ENCODE peak calls at places on chromosome 21, in four cellular contexts. One of them, this sample, is unnamed.
A peak's percentile ranks its signal among the peaks of the same experiment; 100 is the strongest.

GRCh38 chr21:43348801-43349261 is 78.1 kb downstream of the SIK1 start:
- DNase-seq in endothelial cell of umbilical vein: peak; percentile 62
- DNase-seq in fibroblast of lung: no peak
- DNase-seq in GM12878: no peak
- DNase-seq in this sample: no peak

GRCh38 chr21:45286671-45287437 is 841 bp downstream of the POFUT2 start:
- DNase-seq in fibroblast of lung: peak; percentile 19
- DNase-seq in GM12878: no peak
- DNase-seq in endothelial cell of umbilical vein: peak; percentile 20
- DNase-seq in this sample: no peak

GRCh38 chr21:32520885-32521735 is 64.2 kb downstream of the TCP10L start:
- DNase-seq in GM12878: no peak
- DNase-seq in fibroblast of lung: peak; percentile 96
- DNase-seq in endothelial cell of umbilical vein: peak; percentile 98
- DNase-seq in this sample: peak; percentile 19

GRCh38 chr21:43269981-43270670 is 101.3 kb downstream of the CRYAA start:
- DNase-seq in fibroblast of lung: no peak
- DNase-seq in endothelial cell of umbilical vein: no peak
- DNase-seq in GM12878: no peak
- DNase-seq in this sample: no peak

GRCh38 chr21:33661146-33661545 is 18.8 kb downstream of the ITSN1 start:
- DNase-seq in fibroblast of lung: no peak
- DNase-seq in GM12878: no peak
- DNase-seq in endothelial cell of umbilical vein: peak; percentile 29
- DNase-seq in this sample: peak; percentile 41

GRCh38 chr21:43345746-43346409 is 81.1 kb downstream of the SIK1 start:
- DNase-seq in fibroblast of lung: peak; percentile 68
- DNase-seq in endothelial cell of umbilical vein: peak; percentile 50
- DNase-seq in GM12878: no peak
- DNase-seq in this sample: no peak

GRCh38 chr21:46559291-46559983 is 45.4 kb downstream of the S100B start:
- DNase-seq in fibroblast of lung: no peak
- DNase-seq in endothelial cell of umbilical vein: peak; percentile 58
- DNase-seq in GM12878: peak; percentile 34
- DNase-seq in this sample: no peak

GRCh38 chr21:41603476-41603875 is 95.5 kb upstream of the TMPRSS2 start:
- DNase-seq in endothelial cell of umbilical vein: no peak
- DNase-seq in GM12878: no peak
- DNase-seq in fibroblast of lung: no peak
- DNase-seq in this sample: no peak

GRCh38 chr21:33950425-33951079 is 34.9 kb upstream of the ATP5PO start:
- DNase-seq in GM12878: no peak
- DNase-seq in fibroblast of lung: no peak
- DNase-seq in endothelial cell of umbilical vein: no peak
- DNase-seq in this sample: no peak

GRCh38 chr21:33412832-33413519 is 9.8 kb downstream of the IFNGR2 start:
- DNase-seq in fibroblast of lung: no peak
- DNase-seq in endothelial cell of umbilical vein: no peak
- DNase-seq in GM12878: no peak
- DNase-seq in this sample: no peak

GRCh38 chr21:42047821-42048613 is 23.1 kb upstream of the UMODL1 start:
- DNase-seq in GM12878: no peak
- DNase-seq in fibroblast of lung: peak; percentile 100
- DNase-seq in endothelial cell of umbilical vein: peak; percentile 62
- DNase-seq in this sample: no peak

GRCh38 chr21:37455504-37455911 is 88.9 kb downstream of the DYRK1A start:
- DNase-seq in fibroblast of lung: no peak
- DNase-seq in GM12878: no peak
- DNase-seq in endothelial cell of umbilical vein: peak; percentile 28
- DNase-seq in this sample: no peak

GRCh38 chr21:44349416-44349846 is 4.0 kb upstream of the TRPM2 start:
- DNase-seq in GM12878: no peak
- DNase-seq in endothelial cell of umbilical vein: no peak
- DNase-seq in fibroblast of lung: no peak
- DNase-seq in this sample: no peak

GRCh38 chr21:34023691-34024381 is 49.5 kb upstream of the MRPS6 start:
- DNase-seq in GM12878: no peak
- DNase-seq in fibroblast of lung: no peak
- DNase-seq in endothelial cell of umbilical vein: no peak
- DNase-seq in this sample: no peak

GRCh38 chr21:45048968-45049367 is 25.4 kb upstream of the ADARB1 start:
- DNase-seq in endothelial cell of umbilical vein: no peak
- DNase-seq in fibroblast of lung: no peak
- DNase-seq in GM12878: no peak
- DNase-seq in this sample: no peak

GRCh38 chr21:44615881-44616590 is 4.2 kb downstream of the KRTAP10-8 start:
- DNase-seq in endothelial cell of umbilical vein: no peak
- DNase-seq in GM12878: no peak
- DNase-seq in fibroblast of lung: no peak
- DNase-seq in this sample: no peak

GRCh38 chr21:45056917-45057560 is 17.3 kb upstream of the ADARB1 start:
- DNase-seq in GM12878: no peak
- DNase-seq in endothelial cell of umbilical vein: no peak
- DNase-seq in fibroblast of lung: no peak
- DNase-seq in this sample: no peak

GRCh38 chr21:46188226-46189212 is 4.3 kb upstream of the SPATC1L start:
- DNase-seq in GM12878: no peak
- DNase-seq in fibroblast of lung: peak; percentile 73
- DNase-seq in endothelial cell of umbilical vein: peak; percentile 83
- DNase-seq in this sample: no peak

GRCh38 chr21:46150073-46150472 is 5.3 kb downstream of the FTCD start:
- DNase-seq in GM12878: no peak
- DNase-seq in fibroblast of lung: no peak
- DNase-seq in endothelial cell of umbilical vein: no peak
- DNase-seq in this sample: no peak

GRCh38 chr21:34008618-34009017 is 64.8 kb upstream of the MRPS6 start:
- DNase-seq in endothelial cell of umbilical vein: no peak
- DNase-seq in GM12878: no peak
- DNase-seq in fibroblast of lung: peak; percentile 90
- DNase-seq in this sample: no peak

GRCh38 chr21:41926068-41926806 is 27.6 kb downstream of the C2CD2 start:
- DNase-seq in GM12878: peak; percentile 68
- DNase-seq in endothelial cell of umbilical vein: peak; percentile 84
- DNase-seq in fibroblast of lung: peak; percentile 65
- DNase-seq in this sample: no peak

GRCh38 chr21:41715649-41716321 is 51.1 kb downstream of the RIPK4 start:
- DNase-seq in GM12878: no peak
- DNase-seq in endothelial cell of umbilical vein: no peak
- DNase-seq in fibroblast of lung: no peak
- DNase-seq in this sample: peak; percentile 96

GRCh38 chr21:43585924-43586411 is 73.3 kb downstream of the HSF2BP start:
- DNase-seq in fibroblast of lung: peak; percentile 100
- DNase-seq in GM12878: no peak
- DNase-seq in endothelial cell of umbilical vein: peak; percentile 99
- DNase-seq in this sample: peak; percentile 93

GRCh38 chr21:14585122-14585521 is 39.0 kb upstream of the SAMSN1 start:
- DNase-seq in endothelial cell of umbilical vein: no peak
- DNase-seq in GM12878: no peak
- DNase-seq in fibroblast of lung: no peak
- DNase-seq in this sample: no peak

GRCh38 chr21:43287974-43288755 is 119.4 kb downstream of the CRYAA start:
- DNase-seq in endothelial cell of umbilical vein: no peak
- DNase-seq in fibroblast of lung: no peak
- DNase-seq in GM12878: no peak
- DNase-seq in this sample: no peak

GRCh38 chr21:25343774-25344545 is 263.3 kb downstream of the MRPL39 start:
- DNase-seq in endothelial cell of umbilical vein: no peak
- DNase-seq in GM12878: no peak
- DNase-seq in fibroblast of lung: no peak
- DNase-seq in this sample: no peak

GRCh38 chr21:25342811-25343210 is 264.5 kb downstream of the MRPL39 start:
- DNase-seq in endothelial cell of umbilical vein: no peak
- DNase-seq in fibroblast of lung: peak; percentile 84
- DNase-seq in GM12878: no peak
- DNase-seq in this sample: no peak

GRCh38 chr21:25338415-25338814 is 268.9 kb downstream of the MRPL39 start:
- DNase-seq in endothelial cell of umbilical vein: no peak
- DNase-seq in fibroblast of lung: no peak
- DNase-seq in GM12878: no peak
- DNase-seq in this sample: no peak

DNA sequence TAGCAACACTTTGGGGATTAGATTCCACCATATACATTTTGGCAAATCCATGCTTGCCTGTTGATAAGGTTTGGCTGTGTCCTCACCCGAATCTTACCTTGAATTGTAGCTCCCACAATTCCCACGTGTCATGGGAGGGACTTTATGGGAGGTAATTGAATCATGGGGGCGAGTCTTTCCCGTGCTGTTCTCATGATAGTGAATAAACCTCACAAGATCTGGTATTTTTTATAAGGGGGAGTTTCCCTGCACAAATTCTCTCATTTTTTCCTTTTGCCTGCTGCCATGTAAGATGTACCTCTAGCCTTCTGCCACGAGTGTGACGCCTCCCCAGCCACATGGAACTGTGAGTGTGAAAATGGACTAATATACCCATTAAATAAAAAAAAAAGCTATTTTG is 265.3 kb downstream of the MRPL39 start:
- DNase-seq in fibroblast of lung: no peak
- DNase-seq in endothelial cell of umbilical vein: no peak
- DNase-seq in GM12878: no peak
- DNase-seq in this sample: no peak
- H3K9ac ChIP-seq in fibroblast of lung: no peak overlapping the region
- H3K9ac ChIP-seq in endothelial cell of umbilical vein: no peak overlapping the region
- H3K9ac ChIP-seq in GM12878: no peak overlapping the region
- H3K9ac ChIP-seq in this sample: no peak overlapping the region

GRCh38 chr21:38496224-38496623 is 2.1 kb downstream of the ERG start:
- DNase-seq in GM12878: no peak
- DNase-seq in fibroblast of lung: no peak
- DNase-seq in endothelial cell of umbilical vein: peak; percentile 71
- DNase-seq in this sample: no peak
- H3K4me3 ChIP-seq in GM12878: no peak overlapping the region
- H3K4me3 ChIP-seq in fibroblast of lung: no peak overlapping the region
- H3K4me3 ChIP-seq in endothelial cell of umbilical vein: peak overlapping the region; percentile 100
- H3K4me3 ChIP-seq in this sample: no peak overlapping the region

DNA sequence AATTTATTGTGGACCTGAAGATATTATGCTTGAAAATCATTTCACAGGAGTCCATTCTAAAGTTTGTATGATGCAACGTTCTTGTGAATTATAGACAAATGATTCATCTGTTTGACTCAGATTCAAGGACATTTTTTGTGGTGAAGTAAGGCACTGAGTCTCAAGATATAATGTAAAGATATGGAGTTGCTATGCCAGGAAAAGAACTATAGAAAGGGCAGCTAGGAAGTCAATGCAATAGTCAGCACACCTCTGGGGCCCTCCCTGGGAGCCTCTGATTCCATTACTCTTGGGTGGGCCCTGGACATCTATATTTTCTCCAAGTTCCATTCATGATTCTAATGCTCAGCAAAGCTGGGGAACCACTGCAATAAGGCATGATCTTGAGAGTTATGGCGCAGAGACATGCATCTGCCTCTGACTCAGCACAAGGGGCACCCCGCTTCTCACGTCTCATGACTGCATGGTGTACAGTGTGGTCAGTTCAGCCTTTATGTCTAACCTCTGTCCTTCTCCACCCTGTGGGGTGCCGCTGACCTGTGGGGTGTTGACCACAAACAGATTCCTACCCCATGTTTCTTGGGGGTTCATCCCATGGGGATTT is 34.1 kb downstream of the ETS2 start:
- DNase-seq in GM12878: no peak
- DNase-seq in fibroblast of lung: peak; percentile 94
- DNase-seq in endothelial cell of umbilical vein: peak; percentile 65
- DNase-seq in this sample: no peak
- H3K4me2 ChIP-seq in GM12878: no peak overlapping the region
- H3K4me2 ChIP-seq in fibroblast of lung: peak overlapping the region; percentile 63
- H3K4me2 ChIP-seq in endothelial cell of umbilical vein: peak overlapping the region; percentile 3
- H3K4me2 ChIP-seq in this sample: peak overlapping the region; percentile 49

GRCh38 chr21:28882345-28882744 is 110.3 kb downstream of the LTN1 start:
- DNase-seq in fibroblast of lung: no peak
- DNase-seq in endothelial cell of umbilical vein: no peak
- DNase-seq in GM12878: no peak
- DNase-seq in this sample: no peak

GRCh38 chr21:28884481-28884880 is 108.2 kb downstream of the LTN1 start:
- DNase-seq in GM12878: no peak
- DNase-seq in fibroblast of lung: peak; percentile 16
- DNase-seq in endothelial cell of umbilical vein: no peak
- DNase-seq in this sample: no peak

GRCh38 chr21:28884976-28885852 is 107.5 kb downstream of the LTN1 start:
- DNase-seq in endothelial cell of umbilical vein: peak; percentile 93
- DNase-seq in fibroblast of lung: peak; percentile 94
- DNase-seq in GM12878: peak; percentile 89
- DNase-seq in this sample: peak; percentile 45

GRCh38 chr21:28885853-28886177 is 106.9 kb downstream of the LTN1 start:
- DNase-seq in fibroblast of lung: no peak
- DNase-seq in GM12878: no peak
- DNase-seq in endothelial cell of umbilical vein: no peak
- DNase-seq in this sample: no peak

DNA sequence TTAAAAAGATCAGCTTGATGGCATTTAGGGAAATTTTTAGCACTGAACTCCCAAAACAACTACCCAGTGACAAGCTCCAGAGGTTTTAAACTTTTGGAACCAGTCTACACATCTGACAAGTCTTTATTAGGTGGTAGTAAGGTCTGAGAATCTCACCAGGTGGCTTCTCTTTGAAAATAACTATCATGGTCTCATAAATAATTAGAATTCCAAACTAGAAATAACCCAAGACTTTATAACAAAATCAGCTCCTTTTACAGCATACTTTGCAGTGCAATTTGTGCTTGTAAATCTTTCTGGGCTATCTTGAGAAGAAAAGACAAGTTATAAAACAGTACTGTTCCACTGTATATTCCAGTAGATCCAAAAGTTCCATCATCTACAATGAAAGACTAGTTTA is 108.7 kb downstream of the LTN1 start:
- DNase-seq in endothelial cell of umbilical vein: no peak
- DNase-seq in fibroblast of lung: no peak
- DNase-seq in GM12878: no peak
- DNase-seq in this sample: no peak
- H3K9ac ChIP-seq in endothelial cell of umbilical vein: no peak overlapping the region
- H3K9ac ChIP-seq in fibroblast of lung: no peak overlapping the region
- H3K9ac ChIP-seq in GM12878: no peak overlapping the region
- H3K9ac ChIP-seq in this sample: no peak overlapping the region

DNA sequence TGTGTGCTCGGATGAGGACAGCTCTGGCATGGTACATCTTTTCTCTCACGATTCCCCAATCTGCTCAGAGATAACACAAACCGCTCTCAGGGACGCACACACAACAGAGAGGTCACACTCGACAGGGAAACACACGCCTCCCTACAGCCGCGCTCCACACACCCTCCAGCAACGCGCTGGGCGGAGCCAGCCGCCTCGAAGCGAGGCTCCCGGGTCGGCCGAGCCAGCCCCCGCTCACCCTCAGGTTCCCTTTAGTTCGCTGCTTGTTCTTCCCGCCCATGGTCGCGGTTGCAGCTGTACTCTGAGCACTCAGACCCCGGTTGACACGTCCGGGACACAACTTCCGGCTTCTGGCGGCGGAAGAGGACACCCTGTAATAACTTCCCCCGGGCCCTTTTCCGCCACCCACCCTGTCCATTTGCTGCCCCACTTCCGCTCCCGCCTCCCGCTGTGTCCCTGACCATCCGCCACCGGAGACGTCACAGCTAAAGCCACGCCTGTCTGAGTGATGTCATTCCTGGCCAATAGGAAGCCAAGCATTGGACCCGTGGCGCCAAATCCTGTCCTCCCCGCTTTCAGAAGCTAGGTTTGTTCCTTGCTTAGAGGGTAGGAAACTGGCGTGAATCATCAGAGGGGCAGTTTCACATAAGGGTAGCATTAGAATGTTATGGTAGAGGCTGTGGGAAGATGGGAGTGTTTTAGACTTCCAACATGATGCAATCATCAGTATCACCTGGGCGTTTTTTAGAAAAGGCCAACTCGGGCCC is at the start of gene LTN1:
- DNase-seq in GM12878: peak; percentile 99
- DNase-seq in fibroblast of lung: peak; percentile 100
- DNase-seq in endothelial cell of umbilical vein: peak; percentile 100
- DNase-seq in this sample: peak; percentile 92
- H3K4me3 ChIP-seq in GM12878: peak within 1 kb of the TSS; percentile 97
- H3K4me3 ChIP-seq in fibroblast of lung: peak within 1 kb of the TSS; percentile 99
- H3K4me3 ChIP-seq in endothelial cell of umbilical vein: peak within 1 kb of the TSS; percentile 89
- H3K4me3 ChIP-seq in this sample: peak within 1 kb of the TSS; percentile 94

This sample was measured in keratinocyte.